ENCODE peak calls at places on chromosomes 11 and 22, in seven cellular contexts. One of them, this sample, is unnamed.

GRCh38 chr11:94449029-94449428 is 44.6 kb downstream of the MRE11 start:
- DNase-seq in CD8-positive, alpha-beta T cell: no peak
- DNase-seq in LNCaP clone FGC: no peak
- DNase-seq in prostate gland: no peak
- DNase-seq in lower leg skin: no peak
- DNase-seq in Peyer's patch: no peak
- DNase-seq in colonic mucosa: no peak
- DNase-seq in this sample: peak

GRCh38 chr11:108135845-108136599 is 14.7 kb downstream of the ACAT1 start:
- DNase-seq in CD8-positive, alpha-beta T cell: no peak
- DNase-seq in LNCaP clone FGC: peak
- DNase-seq in prostate gland: no peak
- DNase-seq in lower leg skin: no peak
- DNase-seq in Peyer's patch: no peak
- DNase-seq in colonic mucosa: no peak
- DNase-seq in this sample: peak

GRCh38 chr11:67576742-67577475 is 6.7 kb upstream of the GSTP1 start:
- DNase-seq in CD8-positive, alpha-beta T cell: no peak
- DNase-seq in LNCaP clone FGC: no peak
- DNase-seq in prostate gland: no peak
- DNase-seq in lower leg skin: no peak
- DNase-seq in Peyer's patch: no peak
- DNase-seq in colonic mucosa: no peak
- DNase-seq in this sample: no peak

GRCh38 chr22:31102441-31103081 is 4.8 kb downstream of the SELENOM start:
- DNase-seq in CD8-positive, alpha-beta T cell: no peak
- DNase-seq in LNCaP clone FGC: no peak
- DNase-seq in prostate gland: no peak
- DNase-seq in lower leg skin: peak
- DNase-seq in Peyer's patch: peak
- DNase-seq in colonic mucosa: peak
- DNase-seq in this sample: peak

GRCh38 chr11:84558085-84558905 is 1068.8 kb downstream of the DLG2 start:
- DNase-seq in CD8-positive, alpha-beta T cell: no peak
- DNase-seq in LNCaP clone FGC: peak
- DNase-seq in prostate gland: peak
- DNase-seq in lower leg skin: no peak
- DNase-seq in Peyer's patch: no peak
- DNase-seq in colonic mucosa: peak
- DNase-seq in this sample: peak

GRCh38 chr11:131888230-131888826 is 517.9 kb downstream of the NTM start:
- DNase-seq in CD8-positive, alpha-beta T cell: no peak
- DNase-seq in LNCaP clone FGC: no peak
- DNase-seq in prostate gland: no peak
- DNase-seq in lower leg skin: no peak
- DNase-seq in Peyer's patch: no peak
- DNase-seq in colonic mucosa: no peak
- DNase-seq in this sample: peak

GRCh38 chr22:28829358-28830181 is 29.2 kb upstream of the XBP1 start:
- DNase-seq in CD8-positive, alpha-beta T cell: peak
- DNase-seq in LNCaP clone FGC: peak
- DNase-seq in prostate gland: peak
- DNase-seq in lower leg skin: peak
- DNase-seq in Peyer's patch: peak
- DNase-seq in colonic mucosa: peak
- DNase-seq in this sample: peak

GRCh38 chr11:93577291-93577690 is 34.1 kb upstream of the SMCO4 start:
- DNase-seq in CD8-positive, alpha-beta T cell: no peak
- DNase-seq in LNCaP clone FGC: no peak
- DNase-seq in prostate gland: no peak
- DNase-seq in lower leg skin: no peak
- DNase-seq in Peyer's patch: no peak
- DNase-seq in colonic mucosa: no peak
- DNase-seq in this sample: no peak

GRCh38 chr22:41446057-41446501 is 522 bp downstream of the TOB2 start:
- DNase-seq in CD8-positive, alpha-beta T cell: no peak
- DNase-seq in LNCaP clone FGC: no peak
- DNase-seq in prostate gland: peak
- DNase-seq in lower leg skin: peak
- DNase-seq in Peyer's patch: peak
- DNase-seq in colonic mucosa: peak
- DNase-seq in this sample: peak

GRCh38 chr11:47616726-47617416 is 22.7 kb upstream of the C1QTNF4 start:
- DNase-seq in CD8-positive, alpha-beta T cell: no peak
- DNase-seq in LNCaP clone FGC: no peak
- DNase-seq in prostate gland: no peak
- DNase-seq in lower leg skin: peak
- DNase-seq in Peyer's patch: no peak
- DNase-seq in colonic mucosa: peak
- DNase-seq in this sample: peak

GRCh38 chr11:18056561-18057181 is 10.6 kb upstream of the TPH1 start:
- DNase-seq in CD8-positive, alpha-beta T cell: no peak
- DNase-seq in LNCaP clone FGC: no peak
- DNase-seq in prostate gland: no peak
- DNase-seq in lower leg skin: no peak
- DNase-seq in Peyer's patch: no peak
- DNase-seq in colonic mucosa: no peak
- DNase-seq in this sample: no peak

GRCh38 chr22:44815099-44816070 is 63.0 kb downstream of the ARHGAP8 start:
- DNase-seq in CD8-positive, alpha-beta T cell: no peak
- DNase-seq in LNCaP clone FGC: no peak
- DNase-seq in prostate gland: no peak
- DNase-seq in lower leg skin: no peak
- DNase-seq in Peyer's patch: no peak
- DNase-seq in colonic mucosa: no peak
- DNase-seq in this sample: no peak

GRCh38 chr11:86245369-86246292 is 1.1 kb downstream of the EED start:
- DNase-seq in CD8-positive, alpha-beta T cell: no peak
- DNase-seq in LNCaP clone FGC: no peak
- DNase-seq in prostate gland: no peak
- DNase-seq in lower leg skin: no peak
- DNase-seq in Peyer's patch: no peak
- DNase-seq in colonic mucosa: peak
- DNase-seq in this sample: peak

GRCh38 chr11:73157141-73158010 is 15.3 kb upstream of the FCHSD2 start:
- DNase-seq in CD8-positive, alpha-beta T cell: no peak
- DNase-seq in LNCaP clone FGC: no peak
- DNase-seq in prostate gland: no peak
- DNase-seq in lower leg skin: peak
- DNase-seq in Peyer's patch: no peak
- DNase-seq in colonic mucosa: no peak
- DNase-seq in this sample: no peak

GRCh38 chr11:66745356-66746235 is 16.6 kb upstream of the SPTBN2 start:
- DNase-seq in CD8-positive, alpha-beta T cell: no peak
- DNase-seq in LNCaP clone FGC: no peak
- DNase-seq in prostate gland: peak
- DNase-seq in lower leg skin: peak
- DNase-seq in Peyer's patch: peak
- DNase-seq in colonic mucosa: peak
- DNase-seq in this sample: peak

GRCh38 chr11:122756417-122756816 is 81.9 kb upstream of the CRTAM start:
- DNase-seq in CD8-positive, alpha-beta T cell: peak
- DNase-seq in LNCaP clone FGC: no peak
- DNase-seq in prostate gland: no peak
- DNase-seq in lower leg skin: no peak
- DNase-seq in Peyer's patch: no peak
- DNase-seq in colonic mucosa: no peak
- DNase-seq in this sample: no peak

GRCh38 chr22:37566329-37566837 is 6.1 kb downstream of the CDC42EP1 start:
- DNase-seq in CD8-positive, alpha-beta T cell: peak
- DNase-seq in LNCaP clone FGC: no peak
- DNase-seq in prostate gland: no peak
- DNase-seq in lower leg skin: no peak
- DNase-seq in Peyer's patch: no peak
- DNase-seq in colonic mucosa: no peak
- DNase-seq in this sample: no peak

DNA sequence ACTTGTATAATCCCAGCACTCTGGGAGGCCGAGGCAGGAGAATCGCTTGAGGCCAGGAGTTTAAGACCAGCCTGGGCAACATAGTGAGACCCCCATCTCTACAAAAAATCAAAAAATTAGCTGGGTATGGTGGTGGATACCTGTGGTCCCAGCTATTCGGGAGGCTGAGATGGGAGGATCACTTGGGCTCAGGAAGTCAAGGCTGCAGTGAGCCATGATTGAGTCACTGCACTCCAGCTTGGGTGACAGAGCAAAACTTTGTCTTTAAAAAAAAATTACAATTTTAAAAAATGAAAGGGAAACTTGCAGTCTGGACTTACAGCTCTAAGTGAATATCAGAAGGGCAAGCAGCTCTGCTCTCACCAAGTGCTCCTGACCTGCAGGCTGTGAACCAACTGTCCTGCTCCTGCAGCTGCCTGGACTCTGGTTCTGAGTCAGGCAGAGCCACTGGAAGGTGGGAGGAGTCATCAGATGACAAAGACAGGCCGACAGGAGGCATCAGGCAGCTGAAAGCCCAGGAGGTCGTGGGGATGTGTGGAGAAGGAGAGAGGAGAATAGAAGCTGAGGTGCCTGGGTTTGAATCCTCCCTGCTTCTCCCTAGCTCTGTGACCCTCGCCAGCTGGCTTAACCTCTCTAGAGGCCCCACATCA is 9.6 kb downstream of the SMTNL1 start:
- DNase-seq in CD8-positive, alpha-beta T cell: no peak
- DNase-seq in LNCaP clone FGC: no peak
- DNase-seq in prostate gland: no peak
- DNase-seq in lower leg skin: no peak
- DNase-seq in Peyer's patch: peak
- DNase-seq in colonic mucosa: no peak
- DNase-seq in this sample: peak
- TF ChIP-seq CTCF in CD8-positive, alpha-beta T cell: no peak
- TF ChIP-seq CTCF in LNCaP clone FGC: no peak
- TF ChIP-seq CTCF in prostate gland: no peak
- TF ChIP-seq CTCF in lower leg skin: no peak
- TF ChIP-seq CTCF in Peyer's patch: no peak
- TF ChIP-seq CTCF in colonic mucosa: no peak
- TF ChIP-seq CTCF in this sample: peak

GRCh38 chr22:49486225-49486624 is 341.4 kb downstream of the BRD1 start:
- DNase-seq in CD8-positive, alpha-beta T cell: no peak
- DNase-seq in LNCaP clone FGC: no peak
- DNase-seq in prostate gland: no peak
- DNase-seq in lower leg skin: no peak
- DNase-seq in Peyer's patch: no peak
- DNase-seq in colonic mucosa: no peak
- DNase-seq in this sample: no peak
- H3K4me3 ChIP-seq in CD8-positive, alpha-beta T cell: no peak
- H3K4me3 ChIP-seq in LNCaP clone FGC: no peak
- H3K4me3 ChIP-seq in prostate gland: no peak
- H3K4me3 ChIP-seq in lower leg skin: no peak
- H3K4me3 ChIP-seq in Peyer's patch: no peak
- H3K4me3 ChIP-seq in colonic mucosa: no peak
- H3K4me3 ChIP-seq in this sample: no peak

DNA sequence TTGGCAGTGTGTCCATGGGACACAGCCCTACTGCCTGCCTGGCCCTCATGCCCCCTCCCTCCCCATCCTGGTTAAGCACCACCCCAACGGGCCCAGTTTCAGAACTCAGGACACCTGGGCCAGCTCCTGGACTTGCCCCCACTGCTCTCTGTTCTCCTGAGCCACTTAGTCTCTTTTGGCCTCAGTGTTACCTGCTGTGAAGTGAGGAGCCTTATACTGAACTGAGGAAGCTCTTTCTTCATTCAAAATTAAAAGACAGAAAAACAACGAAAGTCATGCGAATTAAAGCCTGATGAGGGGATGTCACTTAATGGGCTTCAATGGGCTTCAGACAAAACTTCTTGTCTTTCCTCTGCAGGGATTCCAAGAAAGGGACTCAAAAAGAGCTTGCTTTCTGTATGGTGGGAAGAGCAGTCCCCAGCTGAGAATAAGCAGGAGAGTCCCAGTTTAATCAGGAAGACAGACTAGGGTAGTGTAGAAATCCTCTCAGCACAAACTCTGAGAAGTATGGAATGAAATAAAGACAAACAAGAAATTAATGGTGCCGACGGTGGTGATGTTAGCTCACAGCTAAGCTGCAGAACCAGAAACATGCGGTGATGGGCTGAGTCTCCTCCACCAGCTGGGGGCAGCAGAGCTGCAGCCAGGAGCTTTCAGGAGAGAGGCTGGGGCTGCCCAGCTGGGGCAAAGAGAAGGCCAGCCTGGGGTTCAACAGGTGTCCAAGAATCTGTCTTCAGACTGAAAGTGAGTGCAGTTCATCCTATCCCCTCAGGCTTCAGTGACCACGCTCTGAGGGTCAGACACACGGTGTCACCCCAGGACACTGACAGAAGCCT is 101.0 kb downstream of the GGTLC2 start:
- DNase-seq in CD8-positive, alpha-beta T cell: peak
- DNase-seq in LNCaP clone FGC: no peak
- DNase-seq in prostate gland: peak
- DNase-seq in lower leg skin: no peak
- DNase-seq in Peyer's patch: peak
- DNase-seq in colonic mucosa: peak
- DNase-seq in this sample: peak
- TF ChIP-seq CTCF in CD8-positive, alpha-beta T cell: peak
- TF ChIP-seq CTCF in LNCaP clone FGC: peak
- TF ChIP-seq CTCF in prostate gland: peak
- TF ChIP-seq CTCF in lower leg skin: no peak
- TF ChIP-seq CTCF in Peyer's patch: peak
- TF ChIP-seq CTCF in colonic mucosa: peak
- TF ChIP-seq CTCF in this sample: peak

GRCh38 chr11:19935507-19935906 is 222.9 kb downstream of the NAV2 start:
- DNase-seq in CD8-positive, alpha-beta T cell: no peak
- DNase-seq in LNCaP clone FGC: no peak
- DNase-seq in prostate gland: no peak
- DNase-seq in lower leg skin: no peak
- DNase-seq in Peyer's patch: no peak
- DNase-seq in colonic mucosa: no peak
- DNase-seq in this sample: no peak

GRCh38 chr11:19936461-19936860 is 223.8 kb downstream of the DBX1 start:
- DNase-seq in CD8-positive, alpha-beta T cell: no peak
- DNase-seq in LNCaP clone FGC: no peak
- DNase-seq in prostate gland: no peak
- DNase-seq in lower leg skin: no peak
- DNase-seq in Peyer's patch: no peak
- DNase-seq in colonic mucosa: no peak
- DNase-seq in this sample: no peak

GRCh38 chr11:19933132-19933735 is 220.6 kb downstream of the NAV2 start:
- DNase-seq in CD8-positive, alpha-beta T cell: no peak
- DNase-seq in LNCaP clone FGC: no peak
- DNase-seq in prostate gland: no peak
- DNase-seq in lower leg skin: no peak
- DNase-seq in Peyer's patch: no peak
- DNase-seq in colonic mucosa: no peak
- DNase-seq in this sample: no peak

GRCh38 chr11:19933801-19934488 is 221.3 kb downstream of the NAV2 start:
- DNase-seq in CD8-positive, alpha-beta T cell: no peak
- DNase-seq in LNCaP clone FGC: no peak
- DNase-seq in prostate gland: no peak
- DNase-seq in lower leg skin: no peak
- DNase-seq in Peyer's patch: no peak
- DNase-seq in colonic mucosa: no peak
- DNase-seq in this sample: no peak

DNA sequence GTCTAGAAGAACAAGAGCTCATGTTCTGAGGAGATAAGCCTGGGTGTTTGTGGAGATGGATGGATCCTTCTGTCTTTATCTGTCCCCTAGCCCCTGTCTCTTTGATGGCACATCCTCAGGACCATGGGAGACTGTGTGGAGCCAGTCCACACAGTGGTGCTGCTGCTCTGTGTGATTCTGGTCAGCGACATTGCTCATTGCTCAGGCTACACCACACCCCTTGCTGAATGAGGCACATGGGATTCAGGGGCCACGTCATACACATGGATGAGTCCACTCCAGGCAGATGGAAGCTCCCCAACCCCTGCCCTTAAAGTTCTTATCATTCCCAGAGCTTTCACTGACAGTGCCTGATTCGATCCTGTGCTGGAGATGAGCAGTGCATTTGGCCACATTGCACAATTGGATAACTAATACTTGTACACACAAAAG is 222.2 kb downstream of the NAV2 start:
- DNase-seq in CD8-positive, alpha-beta T cell: no peak
- DNase-seq in LNCaP clone FGC: no peak
- DNase-seq in prostate gland: no peak
- DNase-seq in lower leg skin: no peak
- DNase-seq in Peyer's patch: no peak
- DNase-seq in colonic mucosa: no peak
- DNase-seq in this sample: peak
- H3K4me3 ChIP-seq in CD8-positive, alpha-beta T cell: no peak
- H3K4me3 ChIP-seq in LNCaP clone FGC: no peak
- H3K4me3 ChIP-seq in prostate gland: no peak
- H3K4me3 ChIP-seq in lower leg skin: no peak
- H3K4me3 ChIP-seq in Peyer's patch: no peak
- H3K4me3 ChIP-seq in colonic mucosa: no peak
- H3K4me3 ChIP-seq in this sample: no peak